ENCODE peak calls at places on chromosome 20, in seven cellular contexts. One of them, this sample, is unnamed.
A peak's percentile ranks its signal among the peaks of the same experiment; 100 is the strongest.

GRCh38 chr20:32674362-32674789 is 635 bp upstream of the C20orf203 start:
- DNase-seq in SK-N-DZ: no peak
- DNase-seq in neural crest cell: peak; percentile 58
- DNase-seq in effector memory CD8-positive, alpha-beta T cell: peak; percentile 57
- DNase-seq in Panc1: peak; percentile 50
- DNase-seq in choroid plexus epithelial cell: peak; percentile 74
- DNase-seq in cardiac muscle cell: peak; percentile 64
- DNase-seq in this sample: peak; percentile 68

GRCh38 chr20:23668477-23668951 is 20.3 kb downstream of the CST4 start:
- DNase-seq in SK-N-DZ: peak; percentile 58
- DNase-seq in neural crest cell: peak; percentile 53
- DNase-seq in effector memory CD8-positive, alpha-beta T cell: peak; percentile 21
- DNase-seq in Panc1: peak; percentile 35
- DNase-seq in choroid plexus epithelial cell: peak; percentile 77
- DNase-seq in cardiac muscle cell: peak; percentile 70
- DNase-seq in this sample: peak; percentile 70

GRCh38 chr20:58117944-58118343 is 110.5 kb downstream of the ANKRD60 start:
- DNase-seq in SK-N-DZ: no peak
- DNase-seq in neural crest cell: no peak
- DNase-seq in effector memory CD8-positive, alpha-beta T cell: no peak
- DNase-seq in Panc1: no peak
- DNase-seq in choroid plexus epithelial cell: peak; percentile 79
- DNase-seq in cardiac muscle cell: no peak
- DNase-seq in this sample: no peak

GRCh38 chr20:57656252-57656820 is 36.1 kb upstream of the ZBP1 start:
- DNase-seq in SK-N-DZ: no peak
- DNase-seq in neural crest cell: no peak
- DNase-seq in effector memory CD8-positive, alpha-beta T cell: no peak
- DNase-seq in Panc1: no peak
- DNase-seq in choroid plexus epithelial cell: no peak
- DNase-seq in cardiac muscle cell: no peak
- DNase-seq in this sample: no peak

GRCh38 chr20:40257763-40258162 is 431.3 kb downstream of the MAFB start:
- DNase-seq in SK-N-DZ: no peak
- DNase-seq in neural crest cell: no peak
- DNase-seq in effector memory CD8-positive, alpha-beta T cell: no peak
- DNase-seq in Panc1: no peak
- DNase-seq in choroid plexus epithelial cell: no peak
- DNase-seq in cardiac muscle cell: no peak
- DNase-seq in this sample: no peak

GRCh38 chr20:6663751-6664388 is 103.6 kb upstream of the BMP2 start:
- DNase-seq in SK-N-DZ: no peak
- DNase-seq in neural crest cell: no peak
- DNase-seq in effector memory CD8-positive, alpha-beta T cell: no peak
- DNase-seq in Panc1: no peak
- DNase-seq in choroid plexus epithelial cell: peak; percentile 38
- DNase-seq in cardiac muscle cell: peak; percentile 51
- DNase-seq in this sample: peak; percentile 6

GRCh38 chr20:35301426-35301825 is 9.2 kb upstream of the FAM83C start:
- DNase-seq in SK-N-DZ: no peak
- DNase-seq in neural crest cell: no peak
- DNase-seq in effector memory CD8-positive, alpha-beta T cell: no peak
- DNase-seq in Panc1: no peak
- DNase-seq in choroid plexus epithelial cell: no peak
- DNase-seq in cardiac muscle cell: no peak
- DNase-seq in this sample: no peak

GRCh38 chr20:6295477-6296256 is 172.8 kb upstream of the FERMT1 start:
- DNase-seq in SK-N-DZ: no peak
- DNase-seq in neural crest cell: no peak
- DNase-seq in effector memory CD8-positive, alpha-beta T cell: no peak
- DNase-seq in Panc1: no peak
- DNase-seq in choroid plexus epithelial cell: no peak
- DNase-seq in cardiac muscle cell: no peak
- DNase-seq in this sample: no peak

GRCh38 chr20:24132246-24132645 is 143.7 kb upstream of the GGTLC1 start:
- DNase-seq in SK-N-DZ: no peak
- DNase-seq in neural crest cell: no peak
- DNase-seq in effector memory CD8-positive, alpha-beta T cell: no peak
- DNase-seq in Panc1: no peak
- DNase-seq in choroid plexus epithelial cell: peak; percentile 31
- DNase-seq in cardiac muscle cell: no peak
- DNase-seq in this sample: no peak

GRCh38 chr20:38973546-38974120 is 11.5 kb downstream of the DHX35 start:
- DNase-seq in SK-N-DZ: no peak
- DNase-seq in neural crest cell: no peak
- DNase-seq in effector memory CD8-positive, alpha-beta T cell: no peak
- DNase-seq in Panc1: no peak
- DNase-seq in choroid plexus epithelial cell: peak; percentile 70
- DNase-seq in cardiac muscle cell: peak; percentile 36
- DNase-seq in this sample: peak; percentile 18